ENCODE peak calls at places on chromosome 1, in six cellular contexts. E is breast epithelium, G is adrenal gland, Q is substantia nigra, R is neuronal stem cell, X is endothelial cell of umbilical vein. I is an unnamed sample.

GRCh38 chr1:177032434-177032833 is 132.1 kb downstream of the ASTN1 start:
- DNase-seq in E (no peak), G (no peak), Q (no peak), R (no peak), X (no peak), I (no peak)

GRCh38 chr1:48572632-48573258 is 100.7 kb upstream of the SPATA6 start:
- DNase-seq in E (peak; percentile 72), G (peak; percentile 87), Q (peak; percentile 46), R (peak; percentile 75), X (peak; percentile 7), I (peak; percentile 44)

GRCh38 chr1:167720965-167721616 is 691 bp upstream of the MPZL1 start:
- DNase-seq in E (no peak), G (peak; percentile 73), Q (peak; percentile 13), R (peak; percentile 12), X (peak; percentile 72), I (no peak)

GRCh38 chr1:246091477-246091876 is 415.6 kb downstream of the SMYD3 start:
- DNase-seq in E (no peak), G (no peak), Q (no peak), R (no peak), X (no peak), I (no peak)

GRCh38 chr1:37574834-37575479 is 18.2 kb downstream of the DNALI1 start:
- DNase-seq in E (no peak), G (no peak), Q (no peak), R (no peak), X (peak; percentile 81), I (no peak)

GRCh38 chr1:244445320-244446181 is 6.2 kb downstream of the ADSS2 start:
- DNase-seq in E (no peak), G (no peak), Q (no peak), R (no peak), X (peak; percentile 45), I (no peak)

GRCh38 chr1:206925116-206925736 is 3.5 kb upstream of the FCMR start:
- DNase-seq in E (no peak), G (peak; percentile 72), Q (no peak), R (no peak), X (no peak), I (no peak)

GRCh38 chr1:172342584-172343245 is 77.8 kb upstream of the C1orf105 start:
- DNase-seq in E (no peak), G (no peak), Q (no peak), R (no peak), X (peak; percentile 68), I (no peak)

GRCh38 chr1:154129392-154129970 is 25.4 kb downstream of the NUP210L start:
- DNase-seq in E (no peak), G (no peak), Q (no peak), R (no peak), X (no peak), I (no peak)

GRCh38 chr1:61043010-61043820 is 39.1 kb upstream of the NFIA start:
- DNase-seq in E (peak; percentile 76), G (peak; percentile 95), Q (peak; percentile 31), R (peak; percentile 77), X (peak; percentile 85), I (peak; percentile 65)

GRCh38 chr1:211352985-211353515 is 26.4 kb downstream of the TRAF5 start:
- DNase-seq in E (no peak), G (peak; percentile 72), Q (no peak), R (no peak), X (no peak), I (no peak)

GRCh38 chr1:152758636-152759035 is 811 bp downstream of the KPRP start:
- DNase-seq in E (no peak), G (no peak), Q (no peak), R (no peak), X (no peak), I (no peak)

GRCh38 chr1:48943826-48944225 is 167.1 kb upstream of the BEND5 start:
- DNase-seq in E (no peak), G (no peak), Q (no peak), R (no peak), X (no peak), I (no peak)

GRCh38 chr1:33515112-33515511 is 42.7 kb downstream of the ZSCAN20 start:
- DNase-seq in E (no peak), G (no peak), Q (no peak), R (no peak), X (no peak), I (no peak)

GRCh38 chr1:15676688-15677661 is 7.1 kb upstream of the PLEKHM2 start:
- DNase-seq in E (no peak), G (peak; percentile 25), Q (no peak), R (no peak), X (no peak), I (no peak)

GRCh38 chr1:41963636-41964035 is 44.9 kb upstream of the HIVEP3 start:
- DNase-seq in E (no peak), G (no peak), Q (no peak), R (no peak), X (no peak), I (no peak)

GRCh38 chr1:157488160-157488559 is 64.2 kb downstream of the FCRL5 start:
- DNase-seq in E (no peak), G (no peak), Q (no peak), R (no peak), X (no peak), I (no peak)

GRCh38 chr1:209422281-209422680 is 161.2 kb upstream of the CAMK1G start:
- DNase-seq in E (peak; percentile 16), G (no peak), Q (no peak), R (no peak), X (no peak), I (no peak)

GRCh38 chr1:93296555-93297154 is 49.1 kb upstream of the DR1 start:
- DNase-seq in E (no peak), G (no peak), Q (no peak), R (no peak), X (no peak), I (no peak)

GRCh38 chr1:89279011-89279466 is 6.4 kb upstream of the GBP5 start:
- DNase-seq in E (no peak), G (no peak), Q (no peak), R (no peak), X (no peak), I (no peak)

GRCh38 chr1:79006564-79006963 is at the start of gene ADGRL4:
- DNase-seq in E (no peak), G (peak; percentile 66), Q (no peak), R (peak; percentile 41), X (peak; percentile 90), I (no peak)

GRCh38 chr1:19450811-19451564 is 34.4 kb downstream of the CAPZB start:
- DNase-seq in E (no peak), G (peak; percentile 80), Q (no peak), R (no peak), X (peak; percentile 90), I (no peak)

GRCh38 chr1:85137660-85138059 is 63.2 kb downstream of the SYDE2 start:
- DNase-seq in E (peak; percentile 21), G (peak; percentile 57), Q (no peak), R (no peak), X (no peak), I (no peak)

GRCh38 chr1:157154940-157155514 is 16.8 kb upstream of the ETV3 start:
- DNase-seq in E (no peak), G (peak; percentile 76), Q (no peak), R (no peak), X (peak; percentile 82), I (no peak)

GRCh38 chr1:220123889-220124288 is 30.0 kb downstream of the IARS2 start:
- DNase-seq in E (no peak), G (no peak), Q (no peak), R (no peak), X (no peak), I (no peak)

GRCh38 chr1:9843576-9843945 is 19.8 kb upstream of the CLSTN1 start:
- DNase-seq in E (peak; percentile 78), G (no peak), Q (no peak), R (no peak), X (no peak), I (no peak)

DNA sequence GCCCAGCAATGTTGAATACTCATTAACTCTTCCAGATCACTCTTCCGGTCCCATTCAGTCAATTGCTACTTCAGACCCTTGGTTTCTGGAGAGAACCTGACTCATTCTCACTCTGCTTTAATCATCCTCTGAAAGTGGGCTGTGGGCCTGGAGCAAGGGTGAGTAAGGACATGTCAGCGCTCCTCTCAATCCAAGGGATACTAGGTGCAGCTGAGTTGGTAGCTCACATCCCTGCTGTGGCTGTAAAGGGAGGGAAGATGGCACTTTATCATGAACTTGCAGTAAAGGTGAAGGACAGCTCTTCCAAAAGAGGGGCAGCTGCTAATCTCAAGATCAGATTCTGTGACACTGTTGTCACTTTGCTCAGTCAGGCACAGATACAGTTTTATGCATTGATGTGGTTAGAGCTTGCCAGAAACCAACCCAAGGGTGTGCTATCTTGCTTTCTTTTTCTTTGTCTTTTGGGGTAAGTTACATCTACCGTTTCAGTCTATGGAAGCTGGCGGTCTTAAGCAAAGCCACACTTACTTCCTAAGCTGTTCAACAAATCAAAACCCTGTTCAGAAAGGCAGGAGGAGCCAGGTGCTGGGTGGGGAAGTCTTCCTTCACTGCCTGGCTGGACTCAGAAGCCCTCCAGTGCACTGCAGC is 26.5 kb upstream of the NTPCR start:
- DNase-seq in E (no peak), G (no peak), Q (no peak), R (no peak), X (no peak), I (no peak)
- H3K27ac ChIP-seq in E (no peak overlapping the region), G (no peak overlapping the region), Q (no peak overlapping the region), R (no peak overlapping the region), X (no peak overlapping the region), I (no peak overlapping the region)

DNA sequence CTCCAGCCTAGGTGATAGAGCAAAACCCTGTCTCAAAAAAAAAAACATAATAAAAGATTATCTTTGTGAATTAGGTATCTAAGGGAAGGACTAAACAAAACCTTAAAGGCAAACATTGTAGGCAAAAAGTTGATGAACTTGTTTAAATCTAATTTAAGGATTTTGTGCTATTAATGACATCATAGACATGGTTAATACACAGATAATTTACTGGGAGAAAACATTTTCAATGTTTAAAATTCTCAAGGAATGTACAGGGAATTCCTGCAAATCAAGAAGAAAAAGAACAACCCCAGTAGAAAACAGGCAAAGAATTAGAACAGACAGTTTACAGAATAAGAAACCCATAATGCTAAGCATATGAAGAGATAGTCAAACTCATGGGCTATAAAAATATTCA is 47.6 kb downstream of the ST3GAL3 start:
- DNase-seq in E (no peak), G (no peak), Q (no peak), R (no peak), X (no peak), I (no peak)
- H3K27ac ChIP-seq in E (no peak overlapping the region), G (no peak overlapping the region), Q (no peak overlapping the region), R (no peak overlapping the region), X (no peak overlapping the region), I (no peak overlapping the region)

DNA sequence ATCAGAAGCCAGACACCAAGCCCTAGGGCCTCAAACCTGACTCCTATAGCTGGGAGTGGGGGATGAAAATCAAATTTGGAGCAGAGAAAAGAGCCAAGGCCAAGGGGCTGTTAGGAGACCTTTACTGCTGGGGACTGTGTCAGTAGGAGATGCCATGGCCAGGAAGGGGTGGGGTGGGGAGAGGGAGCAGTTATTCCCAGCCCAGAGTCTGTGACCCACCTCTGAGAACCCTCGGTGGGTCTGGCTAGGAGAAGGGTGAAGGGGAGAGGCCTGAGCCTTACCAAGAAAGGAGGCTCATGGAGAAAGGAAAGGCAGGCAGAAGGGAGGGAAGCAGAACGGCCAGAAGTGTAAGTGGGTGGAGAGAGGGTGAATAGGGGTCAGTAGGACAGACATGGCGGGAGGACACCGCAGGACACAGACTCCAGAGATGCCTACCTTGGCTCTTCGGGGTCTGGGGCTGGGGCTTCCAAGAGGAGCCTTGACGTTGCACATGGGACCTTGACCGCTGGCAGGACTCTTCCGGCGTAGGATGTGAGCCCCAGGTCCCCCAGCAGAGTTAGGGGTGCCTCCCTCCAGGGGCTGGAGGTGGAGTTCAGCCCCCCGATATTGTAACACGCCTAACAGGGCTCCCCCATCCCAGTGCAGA is 1.2 kb downstream of the ADAMTS4 start:
- DNase-seq in E (no peak), G (no peak), Q (no peak), R (no peak), X (no peak), I (no peak)
- H3K27ac ChIP-seq in E (peak overlapping the region; percentile 98), G (peak overlapping the region; percentile 99), Q (peak overlapping the region; percentile 100), R (no peak overlapping the region), X (peak overlapping the region; percentile 98), I (peak overlapping the region; percentile 99)

GRCh38 chr1:151443846-151444790 is 15.2 kb downstream of the POGZ start:
- DNase-seq in E (peak; percentile 62), G (peak; percentile 84), Q (no peak), R (peak; percentile 26), X (peak; percentile 84), I (no peak)
- H3K27ac ChIP-seq in E (peak overlapping the region; percentile 6), G (peak overlapping the region; percentile 31), Q (no peak overlapping the region), R (no peak overlapping the region), X (no peak overlapping the region), I (no peak overlapping the region)

I was measured in caudate nucleus.